ENCODE peak calls at places on chromosome 15, in six cellular contexts. P is neural crest cell, Z is GM06990, W is A549, S is Daoy, J is ecto neural progenitor cell. H is an unnamed sample.

GRCh38 chr15:59622289-59622688 is 10.7 kb downstream of the GCNT3 start:
- DNase-seq in P (peak), Z (peak), W (peak), S (peak), J (peak), H (no peak)

GRCh38 chr15:55499158-55499557 is 8.9 kb downstream of the DNAAF4 start:
- DNase-seq in P (no peak), Z (no peak), W (no peak), S (no peak), J (no peak), H (no peak)

GRCh38 chr15:101437209-101437608 is 52.3 kb downstream of the PCSK6 start:
- DNase-seq in P (no peak), Z (no peak), W (peak), S (peak), J (no peak), H (no peak)

GRCh38 chr15:28975766-28976179 is 90.0 kb downstream of the APBA2 start:
- DNase-seq in P (peak), Z (no peak), W (peak), S (peak), J (no peak), H (no peak)

GRCh38 chr15:57740048-57740447 is 33.5 kb downstream of the POLR2M start:
- DNase-seq in P (no peak), Z (no peak), W (no peak), S (no peak), J (no peak), H (no peak)

GRCh38 chr15:82709081-82709420 is 624 bp downstream of the AP3B2 start:
- DNase-seq in P (no peak), Z (no peak), W (no peak), S (peak), J (no peak), H (no peak)

GRCh38 chr15:99613887-99614642 is 48.3 kb downstream of the MEF2A start:
- DNase-seq in P (no peak), Z (no peak), W (no peak), S (no peak), J (no peak), H (no peak)

GRCh38 chr15:54149115-54149531 is 170.9 kb downstream of the UNC13C start:
- DNase-seq in P (no peak), Z (no peak), W (no peak), S (no peak), J (no peak), H (no peak)

GRCh38 chr15:98648654-98649537 is 557 bp downstream of the IGF1R start:
- DNase-seq in P (peak), Z (peak), W (peak), S (peak), J (peak), H (peak)

GRCh38 chr15:29134641-29135071 is 135.0 kb downstream of the NSMCE3 start:
- DNase-seq in P (no peak), Z (no peak), W (no peak), S (no peak), J (no peak), H (no peak)

GRCh38 chr15:68213991-68214837 is 9.1 kb upstream of the CALML4 start:
- DNase-seq in P (no peak), Z (no peak), W (no peak), S (no peak), J (no peak), H (no peak)

GRCh38 chr15:69531302-69532027 is 78.8 kb downstream of the RPLP1 start:
- DNase-seq in P (no peak), Z (no peak), W (no peak), S (no peak), J (peak), H (no peak)

GRCh38 chr15:73851679-73852078 is 21.7 kb upstream of the TBC1D21 start:
- DNase-seq in P (peak), Z (no peak), W (peak), S (peak), J (peak), H (peak)

GRCh38 chr15:55998478-55998877 is 5.1 kb upstream of the NEDD4 start:
- DNase-seq in P (no peak), Z (no peak), W (no peak), S (no peak), J (no peak), H (no peak)